ENCODE peak calls at places on chromosomes 7 and 10, in nine cellular contexts. R is Panc1, U is GM12892, M is HL-60, K is breast epithelium, F is transverse colon, H is stomach, A is HepG2, Z is endothelial cell of umbilical vein. Y is an unnamed sample.

GRCh38 chr10:119650692-119651513 is at the start of gene BAG3:
- DNase-seq in U (peak; percentile 69), H (peak; percentile 94), Z (peak; percentile 84), F (peak; percentile 94), R (no peak), K (peak; percentile 89), A (peak; percentile 69), M (peak; percentile 57), Y (peak; percentile 94)

GRCh38 chr10:117594722-117595121 is 52.2 kb downstream of the EMX2 start:
- DNase-seq in A (no peak), M (no peak), F (no peak), Z (no peak), K (no peak), R (no peak), H (no peak), U (no peak), Y (no peak)

GRCh38 chr10:4652111-4653010 is 173.6 kb upstream of the AKR1E2 start:
- DNase-seq in M (no peak), H (no peak), Z (no peak), U (no peak), R (no peak), K (no peak), A (no peak), F (no peak), Y (no peak)

GRCh38 chr7:96430350-96430749 is 108.5 kb upstream of the SLC25A13 start:
- DNase-seq in F (no peak), M (no peak), U (no peak), K (no peak), A (no peak), R (no peak), H (no peak), Z (no peak), Y (no peak)

GRCh38 chr10:124728071-124728829 is 15.9 kb downstream of the FAM53B start:
- DNase-seq in M (no peak), H (no peak), F (peak; percentile 39), K (no peak), A (no peak), R (no peak), Z (peak; percentile 67), U (no peak), Y (no peak)

GRCh38 chr10:87095241-87095945 is 387 bp downstream of the SHLD2 start:
- DNase-seq in M (peak; percentile 76), F (peak; percentile 85), K (peak; percentile 71), U (peak; percentile 57), Z (peak; percentile 85), H (peak; percentile 77), A (peak; percentile 76), R (no peak), Y (peak; percentile 55)

GRCh38 chr7:28347964-28348363 is 64.4 kb upstream of the CREB5 start:
- DNase-seq in A (no peak), H (no peak), F (no peak), Z (no peak), M (no peak), U (no peak), R (no peak), K (no peak), Y (no peak)

GRCh38 chr10:29840516-29841276 is 205.9 kb upstream of the SVIL start:
- DNase-seq in A (no peak), K (peak; percentile 56), M (no peak), H (no peak), R (no peak), Z (peak; percentile 36), U (no peak), F (no peak), Y (peak; percentile 60)

GRCh38 chr10:104104926-104105325 is 17.0 kb upstream of the SFR1 start:
- DNase-seq in F (no peak), U (no peak), Z (no peak), H (no peak), M (no peak), R (no peak), K (no peak), A (no peak), Y (no peak)

GRCh38 chr10:108241166-108241565 is 1076.7 kb upstream of the SORCS1 start:
- DNase-seq in M (no peak), U (no peak), K (no peak), H (no peak), R (no peak), F (no peak), A (no peak), Z (no peak), Y (no peak)

GRCh38 chr10:28532509-28533314 is at the start of gene WAC:
- DNase-seq in U (peak; percentile 71), Z (peak; percentile 94), K (peak; percentile 91), R (peak; percentile 53), F (peak; percentile 97), M (peak; percentile 52), H (peak; percentile 97), A (peak; percentile 79), Y (peak; percentile 92)

GRCh38 chr10:28202941-28203352 is 99.9 kb downstream of the MPP7 start:
- DNase-seq in A (no peak), U (no peak), M (no peak), Z (no peak), R (no peak), H (no peak), K (no peak), F (no peak), Y (no peak)

GRCh38 chr7:36563706-36564325 is 160.5 kb downstream of the AOAH start:
- DNase-seq in R (no peak), Z (no peak), K (no peak), H (no peak), F (no peak), M (no peak), A (no peak), U (no peak), Y (no peak)

GRCh38 chr7:5408777-5409176 is 14.9 kb downstream of the TNRC18 start:
- DNase-seq in M (no peak), K (no peak), H (no peak), U (no peak), Z (peak; percentile 46), F (no peak), R (no peak), A (no peak), Y (no peak)

DNA sequence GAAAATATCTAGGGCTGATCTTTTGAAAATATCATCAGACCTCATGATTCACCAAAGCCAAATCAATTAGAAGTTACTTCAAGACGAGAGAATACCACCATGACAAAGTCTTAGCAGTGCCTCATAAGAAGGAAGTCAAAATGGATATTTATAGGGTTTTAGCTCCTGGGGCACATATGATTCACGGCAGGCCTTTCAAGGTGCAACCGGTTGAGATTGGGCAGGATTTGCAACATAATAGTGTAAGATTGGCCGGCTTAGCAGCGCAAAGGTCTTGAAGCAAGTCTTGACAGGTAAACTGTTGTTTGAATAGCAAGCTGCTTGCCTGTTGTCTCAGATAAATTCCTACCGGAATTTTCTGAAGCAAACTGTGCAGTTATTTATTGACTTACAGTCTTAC is 17.5 kb downstream of the ADRB1 start:
- DNase-seq in F (no peak), Z (no peak), K (no peak), A (no peak), H (no peak), R (no peak), M (no peak), U (no peak), Y (peak; percentile 63)
- TF ChIP-seq POLR2AphosphoS5 in F (no peak), Z (no peak), K (no peak), A (no peak), H (no peak), R (no peak), M (no peak), U (no peak), Y (peak; percentile 71)

GRCh38 chr10:44955408-44956070 is 4.1 kb upstream of the RASSF4 start:
- DNase-seq in F (no peak), U (no peak), R (no peak), K (no peak), M (no peak), Z (no peak), A (no peak), H (no peak), Y (no peak)
- TF ChIP-seq POLR2AphosphoS5 in F (no peak), U (no peak), R (no peak), K (peak; percentile 62), M (no peak), Z (no peak), A (no peak), H (no peak), Y (no peak)

DNA sequence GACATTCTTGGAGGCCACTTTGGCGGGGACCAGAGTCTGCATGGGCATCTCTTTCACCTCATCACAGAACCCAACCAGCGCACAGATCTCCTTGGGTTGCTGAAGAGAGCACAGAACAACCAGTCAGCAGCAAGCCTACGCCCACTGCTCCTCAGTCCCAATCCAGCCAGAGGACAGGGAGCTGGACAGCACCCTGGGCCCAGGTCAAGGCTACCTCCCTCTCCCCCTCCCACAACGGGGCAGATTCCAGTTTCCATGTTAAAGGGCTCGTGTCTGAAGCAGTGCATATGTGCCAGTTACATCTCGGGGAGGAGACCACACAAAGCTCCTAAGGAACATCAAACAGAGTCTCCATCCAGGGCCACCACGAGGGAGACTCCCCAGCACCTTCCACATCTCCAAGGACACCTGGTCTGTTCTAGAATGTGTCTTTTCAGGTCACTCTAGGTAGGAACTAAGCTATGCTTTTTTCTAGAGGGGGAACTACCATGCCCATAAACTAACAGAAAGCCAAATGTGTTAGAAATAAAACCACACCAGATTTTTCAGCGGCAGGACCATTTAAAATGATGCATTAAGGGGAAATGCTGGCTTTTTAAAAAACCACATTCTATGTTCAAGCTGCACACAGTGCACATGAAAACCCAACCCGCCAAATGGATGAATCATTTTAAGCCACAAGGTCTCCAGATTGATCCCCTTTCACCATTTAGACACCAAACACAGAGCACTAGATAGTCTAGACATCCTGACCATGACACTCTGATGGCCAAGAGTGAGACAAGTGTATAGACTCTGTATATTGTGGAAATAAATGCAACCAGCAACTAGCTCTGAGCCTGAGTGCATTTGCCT is 28.9 kb downstream of the PSAP start:
- DNase-seq in H (no peak), U (no peak), A (no peak), R (no peak), Z (no peak), F (no peak), K (no peak), M (no peak), Y (no peak)
- TF ChIP-seq POLR2AphosphoS5 in H (no peak), U (no peak), A (no peak), R (peak; percentile 10), Z (no peak), F (no peak), K (no peak), M (no peak), Y (no peak)

GRCh38 chr7:114793155-114793849 is 128.6 kb upstream of the MDFIC start:
- DNase-seq in Z (peak; percentile 13), K (no peak), R (no peak), F (no peak), U (no peak), A (no peak), M (no peak), H (no peak), Y (no peak)

GRCh38 chr7:114789942-114790341 is 132.0 kb upstream of the MDFIC start:
- DNase-seq in M (no peak), A (no peak), H (no peak), R (no peak), K (no peak), Z (peak; percentile 77), F (no peak), U (no peak), Y (no peak)

GRCh38 chr7:114790526-114790925 is 131.4 kb upstream of the MDFIC start:
- DNase-seq in Z (peak; percentile 24), F (no peak), H (no peak), A (no peak), K (no peak), R (no peak), U (no peak), M (no peak), Y (no peak)

GRCh38 chr7:114789161-114789560 is 132.7 kb upstream of the MDFIC start:
- DNase-seq in Z (peak; percentile 75), M (no peak), R (no peak), K (no peak), F (no peak), A (no peak), U (no peak), H (no peak), Y (no peak)

GRCh38 chr7:114791771-114792170 is 130.1 kb upstream of the MDFIC start:
- DNase-seq in H (no peak), K (no peak), Z (no peak), A (no peak), F (no peak), R (no peak), U (no peak), M (no peak), Y (no peak)
- TF ChIP-seq POLR2AphosphoS5 in H (no peak), K (no peak), Z (no peak), A (no peak), F (no peak), R (no peak), U (no peak), M (no peak), Y (no peak)

Y was measured in prostate gland.